ENCODE peak calls at places on chromosomes 13 and 19, in eight cellular contexts. Y is BJ, T is ascending aorta, C is endodermal cell, N is thoracic aorta, V is GM06990, S is fibroblast of lung, L is Caco-2. W is an unnamed sample. For H3K27me3, the result is how much of the 10 kb centered on the place peaks cover.

GRCh38 chr13:41463823-41464602 is 6.7 kb downstream of the RGCC start:
- DNase-seq in C (no peak), N (no peak), V (peak), L (no peak), S (no peak), Y (no peak), T (no peak), W (no peak)

GRCh38 chr13:65217459-65217858 is 2012.7 kb downstream of the PCDH9 start:
- DNase-seq in L (no peak), S (no peak), N (no peak), C (no peak), Y (no peak), T (no peak), V (no peak), W (no peak)

GRCh38 chr19:18961767-18962423 is 20.9 kb upstream of the HOMER3 start:
- DNase-seq in L (peak), T (no peak), S (no peak), C (peak), N (no peak), V (no peak), Y (no peak), W (no peak)

GRCh38 chr13:27022571-27023311 is 148.9 kb downstream of the USP12 start:
- DNase-seq in N (no peak), T (no peak), Y (no peak), S (peak), C (peak), L (no peak), V (no peak), W (no peak)

GRCh38 chr13:83065136-83065535 is 817.1 kb downstream of the SLITRK1 start:
- DNase-seq in C (no peak), S (peak), T (peak), Y (peak), N (peak), L (no peak), V (no peak), W (peak)

GRCh38 chr19:5717215-5717614 is 2.7 kb downstream of the LONP1 start:
- DNase-seq in V (no peak), S (no peak), T (no peak), L (no peak), N (no peak), Y (no peak), C (no peak), W (no peak)

GRCh38 chr19:14497347-14497921 is 1.5 kb upstream of the GIPC1 start:
- DNase-seq in L (no peak), C (no peak), T (no peak), S (no peak), N (no peak), V (no peak), Y (no peak), W (no peak)

GRCh38 chr13:106354961-106355360 is 180.5 kb downstream of the EFNB2 start:
- DNase-seq in T (no peak), S (no peak), C (no peak), L (no peak), N (no peak), Y (no peak), V (no peak), W (no peak)

GRCh38 chr13:21075303-21076264 is 14.2 kb upstream of the LATS2 start:
- DNase-seq in S (peak), T (peak), C (peak), L (peak), N (no peak), Y (no peak), V (peak), W (peak)

GRCh38 chr19:45862564-45863334 is at the start of gene SYMPK:
- DNase-seq in L (peak), V (peak), T (peak), Y (peak), S (peak), N (peak), C (peak), W (peak)
- TF ChIP-seq CTCF in L (no peak), V (no peak), T (no peak), Y (no peak), S (no peak), N (no peak), C (no peak), W (no peak)

GRCh38 chr13:45691667-45692066 is 10.5 kb upstream of the CBY2 start:
- DNase-seq in S (no peak), C (no peak), N (no peak), V (no peak), Y (no peak), L (no peak), T (no peak), W (no peak)

GRCh38 chr13:45695198-45695730 is 6.9 kb upstream of the CBY2 start:
- DNase-seq in S (no peak), N (no peak), T (no peak), Y (no peak), V (peak), L (no peak), C (no peak), W (no peak)

GRCh38 chr13:45690636-45691035 is 11.5 kb upstream of the CBY2 start:
- DNase-seq in T (no peak), L (no peak), V (no peak), C (peak), N (no peak), S (no peak), Y (no peak), W (no peak)

GRCh38 chr13:45696610-45697226 is 5.4 kb upstream of the CBY2 start:
- DNase-seq in T (no peak), L (no peak), Y (no peak), S (no peak), V (peak), N (no peak), C (no peak), W (no peak)

DNA sequence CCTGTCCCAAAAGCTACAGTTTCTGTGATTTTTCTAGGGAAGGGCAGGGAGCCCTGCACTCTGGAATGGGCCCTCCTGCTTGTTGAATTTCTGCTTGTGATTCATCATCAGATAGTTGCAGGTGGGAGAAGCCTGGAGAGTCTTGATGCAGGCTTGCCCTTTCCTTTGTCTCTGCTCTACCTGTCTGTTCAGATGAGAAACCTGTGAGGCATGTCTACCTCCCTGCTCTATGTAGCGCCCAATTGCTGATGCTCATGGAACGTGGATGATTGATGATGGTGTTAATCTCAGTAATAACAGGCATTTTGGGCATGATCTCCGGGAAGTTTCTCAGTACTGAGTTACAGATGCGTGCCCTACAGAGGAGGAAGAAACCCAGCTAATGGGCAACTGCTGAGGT is 10.9 kb upstream of the CBY2 start:
- DNase-seq in C (no peak), Y (no peak), L (no peak), T (no peak), N (no peak), V (no peak), S (no peak), W (no peak)
- H3K27me3 ChIP-seq in C (under half), Y (under half), L (under half), T (under half), N (under half), V (under half), S (under half), W (under half)

GRCh38 chr19:48255376-48256303 is at the start of gene CARD8:
- DNase-seq in C (peak), V (peak), S (peak), Y (peak), T (peak), N (peak), L (peak), W (peak)
- TF ChIP-seq CTCF in C (peak), V (no peak), S (peak), Y (no peak), T (no peak), N (peak), L (no peak), W (no peak)

GRCh38 chr13:50779443-50780200 is 63.9 kb downstream of the DLEU7 start:
- DNase-seq in L (no peak), V (no peak), S (no peak), T (no peak), Y (no peak), C (peak), N (no peak), W (no peak)
- H3K27me3 ChIP-seq in L (under half), V (under half), S (under half), T (under half), Y (under half), C (half or more), N (under half), W (under half)